ENCODE peak calls at places on chromosomes 11 and 22, in four cellular contexts. T is K562, J is H1, G is GM12878. A is an unnamed sample.

GRCh38 chr22:40426671-40427070 is 56.3 kb downstream of the SGSM3 start:
- DNase-seq in T (no peak), J (no peak), G (no peak), A (no peak)

GRCh38 chr11:117669062-117669461 is 128.0 kb downstream of the DSCAML1 start:
- DNase-seq in T (no peak), J (no peak), G (no peak), A (no peak)

GRCh38 chr11:45038923-45039322 is 88.2 kb upstream of the TP53I11 start:
- DNase-seq in T (no peak), J (no peak), G (no peak), A (no peak)

GRCh38 chr22:27833803-27834202 is 32.2 kb upstream of the MN1 start:
- DNase-seq in T (no peak), J (no peak), G (no peak), A (no peak)

GRCh38 chr22:27022256-27022655 is 364.9 kb downstream of the MIAT start:
- DNase-seq in T (no peak), J (no peak), G (no peak), A (no peak)

GRCh38 chr11:60951909-60952741 is at the start of gene SLC15A3:
- DNase-seq in T (no peak), J (peak), G (peak), A (no peak)

GRCh38 chr11:112293614-112294013 is 33.0 kb upstream of the PLET1 start:
- DNase-seq in T (no peak), J (no peak), G (no peak), A (no peak)

GRCh38 chr22:40021401-40022000 is 26.7 kb downstream of the FAM83F start:
- DNase-seq in T (no peak), J (no peak), G (no peak), A (no peak)

GRCh38 chr11:24855951-24856350 is 359.1 kb downstream of the LUZP2 start:
- DNase-seq in T (no peak), J (no peak), G (no peak), A (no peak)

GRCh38 chr11:4642043-4642442 is 1.7 kb upstream of the OR51E1 start:
- DNase-seq in T (no peak), J (no peak), G (no peak), A (no peak)

GRCh38 chr11:86904001-86904400 is 51.2 kb downstream of the FZD4 start:
- DNase-seq in T (no peak), J (no peak), G (no peak), A (no peak)

GRCh38 chr11:61055776-61056175 is 46.5 kb upstream of the CD5 start:
- DNase-seq in T (no peak), J (no peak), G (no peak), A (no peak)

GRCh38 chr11:122737951-122738693 is 82.6 kb downstream of the UBASH3B start:
- DNase-seq in T (no peak), J (no peak), G (no peak), A (no peak)

GRCh38 chr11:16774920-16775603 is 36.6 kb downstream of the C11orf58 start:
- DNase-seq in T (no peak), J (no peak), G (no peak), A (no peak)

GRCh38 chr11:123478352-123478986 is 48.4 kb downstream of the GRAMD1B start:
- DNase-seq in T (peak), J (no peak), G (peak), A (peak)

DNA sequence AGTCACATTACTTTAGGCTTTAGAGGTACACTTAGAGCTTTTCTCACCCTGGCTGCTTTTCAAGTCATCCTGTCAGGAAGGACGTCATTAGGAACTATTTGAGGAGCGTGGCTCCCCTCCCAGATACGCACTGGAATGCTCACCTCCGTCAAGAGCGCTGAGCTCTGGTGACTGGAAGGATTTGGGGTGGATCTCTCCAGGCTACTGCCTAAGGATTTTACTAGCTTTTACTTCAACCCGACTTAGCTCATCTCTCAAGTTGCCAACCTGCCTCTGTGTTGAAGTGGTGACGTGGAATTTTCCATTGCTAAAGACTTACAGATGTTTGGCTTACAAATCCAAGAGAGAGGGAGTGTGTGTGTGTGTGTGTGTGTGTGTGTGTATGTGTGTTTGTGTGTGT is 355.3 kb upstream of the CCDC90B start:
- DNase-seq in T (no peak), J (no peak), G (no peak), A (no peak)
- TF ChIP-seq EGR1 in T (no peak), J (no peak), G (no peak), A (no peak)

GRCh38 chr11:83566948-83567347 is 280.8 kb upstream of the CCDC90B start:
- DNase-seq in T (no peak), J (no peak), G (no peak), A (no peak)
- TF ChIP-seq SP1 in T (no peak), J (no peak), G (no peak), A (no peak)

GRCh38 chr11:33734441-33735165 is 1.6 kb downstream of the CD59 start:
- DNase-seq in T (no peak), J (no peak), G (no peak), A (no peak)
- TF ChIP-seq RAD21 in T (no peak), J (no peak), G (no peak), A (no peak)

GRCh38 chr11:859394-860131 is 16.9 kb downstream of the TSPAN4 start:
- DNase-seq in T (peak), J (no peak), G (no peak), A (no peak)
- TF ChIP-seq EGR1 in T (peak), J (no peak), G (no peak), A (no peak)

DNA sequence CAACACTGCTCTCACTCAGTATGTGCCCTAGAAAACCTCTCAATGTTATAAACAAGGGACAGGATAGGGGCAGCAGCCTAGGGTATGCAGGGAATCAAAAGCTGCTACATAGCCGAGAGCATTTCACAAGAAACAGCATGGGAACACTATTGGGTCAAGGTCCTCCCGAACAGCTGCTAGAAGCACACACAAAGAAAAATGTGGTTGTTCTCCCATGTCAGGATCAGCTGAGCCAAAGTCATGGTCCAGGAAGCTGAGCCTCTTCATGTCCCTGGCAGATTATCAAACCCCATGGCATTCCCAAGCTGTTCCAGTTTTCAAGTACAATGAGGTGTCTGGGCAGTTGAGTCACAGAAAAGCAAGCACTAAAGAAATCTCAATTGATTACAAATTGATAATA is 21.0 kb upstream of the GDPD4 start:
- DNase-seq in T (no peak), J (no peak), G (no peak), A (no peak)
- TF ChIP-seq SP1 in T (no peak), J (no peak), G (no peak), A (no peak)

DNA sequence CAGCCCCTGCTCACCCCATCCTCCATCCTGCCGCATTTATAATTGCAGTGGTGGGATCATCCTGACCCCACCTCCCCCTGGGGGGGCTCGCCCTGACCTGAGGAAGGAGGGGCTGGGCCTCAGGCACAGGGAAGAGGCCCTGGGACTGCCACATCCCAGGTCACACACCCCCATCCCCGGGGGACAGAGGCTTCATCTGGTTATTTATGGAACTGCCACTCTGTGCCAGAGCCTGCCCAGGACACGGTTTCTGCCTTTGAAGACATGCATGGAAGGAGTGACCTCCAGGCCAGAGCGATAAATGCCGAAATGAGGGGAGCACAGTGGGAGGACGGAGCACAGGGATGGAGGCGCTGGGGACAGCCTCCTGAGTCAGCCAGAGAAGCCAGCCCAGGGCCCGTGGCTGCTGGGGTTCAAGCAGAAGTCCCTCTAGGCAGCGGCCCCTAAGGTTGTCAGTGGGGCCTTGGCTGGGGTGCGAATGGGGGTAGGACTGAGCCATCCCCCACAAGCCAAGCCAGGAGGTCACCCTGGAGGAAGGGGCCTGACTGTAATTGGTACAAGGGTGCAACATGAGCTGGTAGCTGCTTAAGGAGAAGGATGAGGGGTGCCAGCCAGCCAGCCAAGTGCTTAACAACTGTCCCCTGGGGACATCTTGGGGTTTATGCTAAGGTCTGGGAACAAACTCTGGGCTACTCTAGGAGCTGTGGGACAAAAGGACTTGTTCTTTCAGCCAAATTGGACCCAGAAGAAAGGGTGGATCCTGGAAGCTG is 51.4 kb upstream of the SHISAL1 start:
- DNase-seq in T (no peak), J (no peak), G (no peak), A (no peak)
- TF ChIP-seq RAD21 in T (no peak), J (no peak), G (no peak), A (no peak)

GRCh38 chr22:45768490-45768889 is 96.9 kb downstream of the ATXN10 start:
- DNase-seq in T (no peak), J (no peak), G (no peak), A (no peak)
- TF ChIP-seq EGR1 in T (no peak), J (no peak), G (no peak), A (no peak)

GRCh38 chr11:75351541-75352416 is at the start of gene ARRB1:
- DNase-seq in T (peak), J (peak), G (no peak), A (no peak)
- TF ChIP-seq SP1 in T (no peak), J (no peak), G (no peak), A (no peak)

GRCh38 chr11:76590631-76590950 is 80.0 kb downstream of the LRRC32 start:
- DNase-seq in T (no peak), J (no peak), G (no peak), A (no peak)

GRCh38 chr11:76589945-76590630 is 80.5 kb downstream of the LRRC32 start:
- DNase-seq in T (no peak), J (no peak), G (no peak), A (no peak)

GRCh38 chr11:76589477-76589876 is 81.1 kb downstream of the LRRC32 start:
- DNase-seq in T (no peak), J (no peak), G (no peak), A (no peak)

GRCh38 chr11:76587810-76588454 is 82.6 kb downstream of the LRRC32 start:
- DNase-seq in T (no peak), J (no peak), G (no peak), A (no peak)

GRCh38 chr11:76588455-76589325 is 81.9 kb downstream of the LRRC32 start:
- DNase-seq in T (no peak), J (no peak), G (no peak), A (no peak)
- TF ChIP-seq RAD21 in T (no peak), J (no peak), G (no peak), A (no peak)

GRCh38 chr22:21450858-21451331 is 16.3 kb upstream of the TMEM191C start:
- DNase-seq in T (no peak), J (no peak), G (no peak), A (no peak)
- TF ChIP-seq EGR1 in T (no peak), J (no peak), G (no peak), A (no peak)

A was measured in HCT116.